ENCODE peak calls at places on chromosomes 1 and 21, in seven cellular contexts. W, N, K, I, C, M and D are unnamed samples.

GRCh38 chr1:183719289-183719688 is 66.2 kb upstream of the APOBEC4 start:
- DNase-seq in W (no peak), N (peak; percentile 27), K (no peak), I (no peak), C (no peak), M (no peak), D (no peak)

GRCh38 chr1:30034627-30035521 is 688.5 kb downstream of the MATN1 start:
- DNase-seq in W (no peak), N (no peak), K (no peak), I (peak; percentile 5), C (no peak), M (no peak), D (peak; percentile 84)

GRCh38 chr1:235207202-235207565 is 46.1 kb upstream of the RBM34 start:
- DNase-seq in W (no peak), N (no peak), K (no peak), I (no peak), C (no peak), M (no peak), D (no peak)

GRCh38 chr21:34745557-34746255 is 76.9 kb downstream of the CLIC6 start:
- DNase-seq in W (no peak), N (peak; percentile 89), K (peak; percentile 64), I (peak; percentile 86), C (peak; percentile 17), M (peak; percentile 69), D (peak; percentile 93)

GRCh38 chr1:167617100-167617949 is 12.7 kb upstream of the RCSD1 start:
- DNase-seq in W (no peak), N (peak; percentile 25), K (peak; percentile 46), I (peak; percentile 7), C (no peak), M (peak; percentile 98), D (peak; percentile 43)

GRCh38 chr1:110879758-110880606 is 7.0 kb downstream of the CD53 start:
- DNase-seq in W (no peak), N (no peak), K (peak; percentile 17), I (no peak), C (peak; percentile 40), M (peak; percentile 29), D (no peak)

GRCh38 chr1:50967416-50968020 is 2.5 kb upstream of the CDKN2C start:
- DNase-seq in W (no peak), N (no peak), K (peak; percentile 29), I (no peak), C (no peak), M (peak; percentile 44), D (no peak)

GRCh38 chr1:35807614-35808375 is at the start of gene AGO4:
- DNase-seq in W (no peak), N (peak; percentile 92), K (peak; percentile 31), I (peak; percentile 33), C (peak; percentile 22), M (peak; percentile 48), D (peak; percentile 49)

GRCh38 chr1:16888806-16889178 is 7.0 kb upstream of the RNU1-2 start:
- DNase-seq in W (no peak), N (no peak), K (peak; percentile 18), I (no peak), C (no peak), M (no peak), D (no peak)

GRCh38 chr21:25999935-26000582 is 170.5 kb downstream of the APP start:
- DNase-seq in W (no peak), N (peak; percentile 55), K (no peak), I (no peak), C (no peak), M (no peak), D (no peak)

GRCh38 chr21:25995283-25995682 is 175.3 kb downstream of the APP start:
- DNase-seq in W (no peak), N (no peak), K (no peak), I (no peak), C (no peak), M (no peak), D (no peak)

GRCh38 chr21:25997788-25998611 is 172.6 kb downstream of the APP start:
- DNase-seq in W (no peak), N (peak; percentile 88), K (no peak), I (no peak), C (no peak), M (no peak), D (peak; percentile 20)

DNA sequence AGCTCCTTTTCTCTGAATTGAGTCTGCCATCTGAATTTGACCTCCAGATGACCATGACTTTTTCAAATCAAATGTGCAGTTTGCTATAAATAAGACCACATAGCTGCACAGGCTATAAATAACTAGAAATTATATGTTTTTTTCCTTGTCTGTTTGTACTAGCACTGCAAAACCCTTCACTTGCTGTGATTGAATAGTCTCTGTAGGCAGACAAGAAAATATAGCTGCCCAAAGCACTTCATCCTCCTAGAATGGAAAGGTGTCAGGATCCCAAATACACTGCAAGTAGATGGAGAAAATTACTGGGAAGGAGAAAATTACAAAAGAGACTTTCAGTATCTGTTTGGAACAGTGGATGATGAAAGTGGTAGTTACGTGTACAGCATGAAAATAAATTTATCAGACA is 175.8 kb downstream of the APP start:
- DNase-seq in W (no peak), N (no peak), K (no peak), I (no peak), C (no peak), M (no peak), D (no peak)
- H3K36me3 ChIP-seq in W (peaks cover 2% of the 10 kb centered on the region), N (peaks cover 4% of the 10 kb centered on the region), K (peaks cover 13% of the 10 kb centered on the region), I (peaks cover 7% of the 10 kb centered on the region), C (no peaks in the 10 kb centered on the region), M (no peaks in the 10 kb centered on the region), D (no peaks in the 10 kb centered on the region)

DNA sequence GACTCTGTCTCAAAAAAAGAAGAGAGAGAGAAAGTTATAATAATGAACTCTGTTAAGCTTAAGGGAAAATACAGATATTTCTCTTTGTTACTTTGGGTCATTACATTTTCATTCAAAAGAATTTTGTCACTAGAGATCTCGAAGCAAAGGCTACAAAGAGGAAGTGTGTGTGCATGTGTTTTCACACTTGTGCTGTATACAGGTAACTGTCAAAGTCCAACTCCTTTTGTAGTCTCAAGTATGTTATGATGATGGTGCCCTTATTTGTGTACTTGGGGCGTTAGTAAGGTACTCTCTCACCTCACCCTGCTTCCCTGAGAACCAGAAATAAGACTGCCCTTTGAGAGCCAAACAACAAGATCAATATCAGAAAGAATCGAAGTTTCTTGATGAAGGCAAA is 152.9 kb upstream of the ZNF644 start:
- DNase-seq in W (no peak), N (no peak), K (no peak), I (no peak), C (no peak), M (no peak), D (no peak)
- H3K36me3 ChIP-seq in W (no peaks in the 10 kb centered on the region), N (no peaks in the 10 kb centered on the region), K (no peaks in the 10 kb centered on the region), I (no peaks in the 10 kb centered on the region), C (no peaks in the 10 kb centered on the region), M (no peaks in the 10 kb centered on the region), D (no peaks in the 10 kb centered on the region)

GRCh38 chr1:119964673-119965363 is 68.5 kb upstream of the ADAM30 start:
- DNase-seq in W (peak; percentile 31), N (no peak), K (no peak), I (peak; percentile 81), C (no peak), M (no peak), D (peak; percentile 73)

GRCh38 chr1:119968068-119968492 is 71.8 kb upstream of the ADAM30 start:
- DNase-seq in W (no peak), N (peak; percentile 75), K (peak; percentile 39), I (peak; percentile 52), C (peak; percentile 51), M (peak; percentile 77), D (peak; percentile 75)

GRCh38 chr1:119966681-119967080 is 70.4 kb upstream of the ADAM30 start:
- DNase-seq in W (no peak), N (no peak), K (no peak), I (no peak), C (no peak), M (no peak), D (no peak)

GRCh38 chr1:119968601-119969000 is 72.3 kb upstream of the ADAM30 start:
- DNase-seq in W (no peak), N (no peak), K (no peak), I (no peak), C (no peak), M (no peak), D (no peak)

DNA sequence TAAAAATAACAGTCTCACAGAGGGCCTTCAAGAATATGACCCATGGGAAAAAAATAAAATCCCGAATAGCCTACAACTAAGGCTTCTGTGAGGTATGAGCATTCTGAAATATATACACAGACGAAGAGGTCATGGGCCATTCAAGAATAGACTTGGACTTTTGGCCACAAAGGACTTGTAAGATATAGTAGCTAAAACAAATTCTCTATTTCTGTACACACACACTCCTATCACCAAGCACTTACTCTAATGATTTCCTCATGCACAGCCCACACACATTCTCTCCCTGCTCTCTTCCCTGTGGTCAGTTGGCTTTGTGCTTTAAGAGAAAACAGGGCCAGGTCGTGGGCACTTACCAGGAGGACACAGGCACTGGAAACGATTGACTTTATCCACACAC is 69.7 kb upstream of the ADAM30 start:
- DNase-seq in W (no peak), N (no peak), K (no peak), I (peak; percentile 90), C (no peak), M (no peak), D (no peak)
- H3K36me3 ChIP-seq in W (peaks cover 16% of the 10 kb centered on the region), N (peaks cover 4% of the 10 kb centered on the region), K (peaks cover 39% of the 10 kb centered on the region), I (peaks cover 30% of the 10 kb centered on the region), C (peaks cover 23% of the 10 kb centered on the region), M (peaks cover 45% of the 10 kb centered on the region), D (peaks cover 33% of the 10 kb centered on the region)

GRCh38 chr21:44319407-44320065 is 19.7 kb downstream of the CFAP410 start:
- DNase-seq in W (no peak), N (no peak), K (no peak), I (no peak), C (no peak), M (no peak), D (no peak)
- H3K36me3 ChIP-seq in W (peaks cover 54% of the 10 kb centered on the region), N (no peaks in the 10 kb centered on the region), K (peaks cover 61% of the 10 kb centered on the region), I (peaks cover 77% of the 10 kb centered on the region), C (peaks cover 5% of the 10 kb centered on the region), M (peaks cover 41% of the 10 kb centered on the region), D (peaks cover 13% of the 10 kb centered on the region)